ENCODE peak calls at places on chromosomes 3 and 15, in nine cellular contexts. B, N, F, T, C, P, U, R and E are unnamed samples.

GRCh38 chr15:94584833-94585244 is 353.5 kb downstream of the MCTP2 start:
- DNase-seq in U (peak), N (no peak), R (no peak), F (peak), C (no peak), B (peak), P (no peak), T (no peak), E (no peak)

GRCh38 chr15:59722032-59722431 is 32.9 kb upstream of the BNIP2 start:
- DNase-seq in C (no peak), B (no peak), U (no peak), F (no peak), R (no peak), N (no peak), T (no peak), P (no peak), E (no peak)

GRCh38 chr15:75030424-75030823 is 7.0 kb downstream of the PPCDC start:
- DNase-seq in R (no peak), B (no peak), P (no peak), U (no peak), F (no peak), C (no peak), N (no peak), T (no peak), E (no peak)

GRCh38 chr3:13687409-13687989 is 138.6 kb downstream of the FBLN2 start:
- DNase-seq in T (peak), N (no peak), C (no peak), P (no peak), R (no peak), U (peak), B (no peak), F (no peak), E (no peak)

GRCh38 chr3:143375698-143376097 is 256.1 kb downstream of the CHST2 start:
- DNase-seq in R (no peak), N (no peak), B (no peak), C (no peak), P (no peak), T (no peak), U (no peak), F (no peak), E (no peak)

GRCh38 chr3:181943285-181943684 is 231.6 kb downstream of the SOX2 start:
- DNase-seq in C (no peak), B (no peak), F (no peak), R (no peak), T (no peak), P (no peak), N (peak), U (no peak), E (no peak)

GRCh38 chr15:87728998-87729397 is 527.5 kb downstream of the NTRK3 start:
- DNase-seq in R (no peak), U (no peak), P (no peak), C (no peak), B (no peak), T (no peak), N (no peak), F (no peak), E (no peak)

GRCh38 chr15:58704155-58704825 is 45.2 kb downstream of the ADAM10 start:
- DNase-seq in C (no peak), U (peak), B (no peak), R (no peak), P (no peak), N (no peak), F (no peak), T (no peak), E (no peak)

GRCh38 chr3:56858331-56858730 is 56.6 kb upstream of the ARHGEF3 start:
- DNase-seq in C (no peak), R (no peak), P (no peak), F (no peak), B (no peak), N (no peak), T (peak), U (no peak), E (no peak)

GRCh38 chr3:179603831-179604230 is 607 bp downstream of the MRPL47 start:
- DNase-seq in F (no peak), U (peak), P (no peak), N (peak), C (no peak), R (no peak), B (no peak), T (no peak), E (no peak)

GRCh38 chr15:42133892-42134502 is 22.4 kb downstream of the PLA2G4F start:
- DNase-seq in F (peak), R (peak), B (peak), N (peak), C (no peak), T (no peak), P (no peak), U (peak), E (no peak)